ENCODE peak calls at places on chromosomes 5 and 9, in eight cellular contexts. X is ovary, F is GM23338, M is adrenal gland, K is IMR-90, R is lower lobe of right lung, I is cardiac muscle cell, W is Panc1. B is an unnamed sample.

GRCh38 chr9:119365291-119366027 is 3.8 kb downstream of the BRINP1 start:
- DNase-seq in X (no peak), F (peak), M (peak), K (no peak), R (no peak), I (peak), W (no peak), B (no peak)

GRCh38 chr5:60668715-60669304 is 31.2 kb downstream of the DEPDC1B start:
- DNase-seq in X (no peak), F (peak), M (no peak), K (peak), R (no peak), I (peak), W (no peak), B (no peak)

GRCh38 chr9:26341545-26341944 is 551.1 kb downstream of the CAAP1 start:
- DNase-seq in X (no peak), F (no peak), M (no peak), K (no peak), R (no peak), I (no peak), W (no peak), B (no peak)

GRCh38 chr5:136007271-136007670 is 21.5 kb upstream of the TGFBI start:
- DNase-seq in X (no peak), F (no peak), M (no peak), K (no peak), R (no peak), I (no peak), W (no peak), B (no peak)

GRCh38 chr9:92332577-92333287 is 7.0 kb downstream of the CENPP start:
- DNase-seq in X (no peak), F (no peak), M (no peak), K (peak), R (no peak), I (peak), W (no peak), B (no peak)

GRCh38 chr9:134769084-134769455 is 111.5 kb upstream of the FCN2 start:
- DNase-seq in X (no peak), F (no peak), M (no peak), K (no peak), R (no peak), I (no peak), W (no peak), B (no peak)

GRCh38 chr9:100087218-100087617 is 11.6 kb downstream of the ERP44 start:
- DNase-seq in X (no peak), F (no peak), M (no peak), K (peak), R (no peak), I (peak), W (no peak), B (no peak)

GRCh38 chr9:76729980-76730737 is 34.1 kb upstream of the PCA3 start:
- DNase-seq in X (no peak), F (no peak), M (no peak), K (no peak), R (no peak), I (no peak), W (no peak), B (no peak)

GRCh38 chr5:150672884-150673275 is 11.8 kb downstream of the MYOZ3 start:
- DNase-seq in X (no peak), F (no peak), M (no peak), K (no peak), R (no peak), I (no peak), W (no peak), B (no peak)

GRCh38 chr9:28824410-28824963 is 1251.2 kb upstream of the C9orf72 start:
- DNase-seq in X (no peak), F (no peak), M (no peak), K (no peak), R (no peak), I (no peak), W (no peak), B (no peak)

GRCh38 chr5:159095882-159096554 is 3.7 kb downstream of the EBF1 start:
- DNase-seq in X (no peak), F (peak), M (peak), K (no peak), R (no peak), I (peak), W (no peak), B (no peak)

GRCh38 chr5:180589771-180590542 is 1.3 kb downstream of the SCGB3A1 start:
- DNase-seq in X (no peak), F (peak), M (no peak), K (no peak), R (no peak), I (no peak), W (no peak), B (no peak)

GRCh38 chr5:74945561-74946165 is 79.5 kb upstream of the FAM169A start:
- DNase-seq in X (no peak), F (no peak), M (no peak), K (no peak), R (no peak), I (no peak), W (no peak), B (no peak)

GRCh38 chr5:74895906-74896305 is 29.7 kb upstream of the FAM169A start:
- DNase-seq in X (peak), F (no peak), M (peak), K (peak), R (peak), I (peak), W (no peak), B (no peak)

GRCh38 chr9:133203506-133204075 is 5.5 kb downstream of the OBP2B start:
- DNase-seq in X (no peak), F (no peak), M (no peak), K (no peak), R (no peak), I (no peak), W (no peak), B (no peak)

GRCh38 chr9:121734465-121734864 is 83.0 kb downstream of the DAB2IP start:
- DNase-seq in X (no peak), F (no peak), M (no peak), K (peak), R (no peak), I (no peak), W (no peak), B (no peak)

GRCh38 chr5:159051431-159052281 is 48.1 kb downstream of the EBF1 start:
- DNase-seq in X (peak), F (peak), M (peak), K (no peak), R (peak), I (peak), W (no peak), B (no peak)

GRCh38 chr5:94245608-94246007 is 372.8 kb downstream of the KIAA0825 start:
- DNase-seq in X (no peak), F (no peak), M (no peak), K (peak), R (peak), I (peak), W (no peak), B (no peak)

GRCh38 chr9:111870774-111871542 is 25.7 kb upstream of the UGCG start:
- DNase-seq in X (no peak), F (no peak), M (no peak), K (no peak), R (no peak), I (no peak), W (no peak), B (no peak)

GRCh38 chr5:164672931-164673694 is 1167.7 kb downstream of the MAT2B start:
- DNase-seq in X (no peak), F (no peak), M (no peak), K (peak), R (no peak), I (no peak), W (no peak), B (no peak)

GRCh38 chr5:72109625-72110024 is 2.4 kb downstream of the MAP1B start:
- DNase-seq in X (no peak), F (peak), M (no peak), K (no peak), R (no peak), I (peak), W (no peak), B (no peak)

GRCh38 chr9:111052831-111053230 is 14.6 kb upstream of the LPAR1 start:
- DNase-seq in X (no peak), F (no peak), M (no peak), K (peak), R (no peak), I (no peak), W (no peak), B (no peak)

GRCh38 chr5:96408841-96409458 is 24.1 kb downstream of the PCSK1 start:
- DNase-seq in X (no peak), F (no peak), M (no peak), K (no peak), R (no peak), I (peak), W (no peak), B (no peak)

GRCh38 chr5:96407441-96407840 is 25.6 kb downstream of the PCSK1 start:
- DNase-seq in X (no peak), F (no peak), M (no peak), K (no peak), R (no peak), I (no peak), W (no peak), B (no peak)

GRCh38 chr5:96410013-96410412 is 23.0 kb downstream of the PCSK1 start:
- DNase-seq in X (no peak), F (no peak), M (no peak), K (no peak), R (no peak), I (no peak), W (no peak), B (no peak)

GRCh38 chr5:96404191-96404867 is 28.7 kb downstream of the PCSK1 start:
- DNase-seq in X (no peak), F (peak), M (no peak), K (no peak), R (no peak), I (no peak), W (no peak), B (no peak)

DNA sequence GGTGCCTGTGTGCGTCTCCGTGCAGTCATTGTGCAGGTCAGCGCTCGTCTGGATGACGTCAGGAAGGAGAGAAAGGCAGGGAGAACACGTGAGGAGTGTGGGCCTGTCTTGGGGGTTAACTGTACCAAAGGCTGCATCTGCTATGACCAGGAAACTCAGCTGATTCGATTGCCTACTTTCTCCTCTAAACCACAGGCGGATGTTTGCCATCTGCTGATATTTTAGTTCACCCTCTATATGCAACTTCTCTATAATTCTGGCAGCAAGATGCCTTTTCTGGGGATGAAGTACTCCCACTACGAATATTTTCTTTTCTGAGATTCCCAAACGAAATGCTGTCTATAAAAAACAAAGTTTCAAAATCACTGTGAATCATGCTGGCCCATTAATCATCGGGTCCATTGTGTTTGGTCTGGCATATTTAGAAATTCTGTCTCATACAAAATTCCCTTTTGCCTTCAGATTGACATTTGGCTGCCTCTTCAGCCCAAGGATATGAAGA is 24.7 kb downstream of the PCSK1 start:
- DNase-seq in X (no peak), F (no peak), M (no peak), K (peak), R (no peak), I (peak), W (no peak), B (no peak)
- H3K4me3 ChIP-seq in X (no peak), F (no peak), M (no peak), K (no peak), R (no peak), I (no peak), W (no peak), B (no peak)

GRCh38 chr5:59040007-59040803 is 457.3 kb downstream of the RAB3C start:
- DNase-seq in X (no peak), F (peak), M (no peak), K (no peak), R (no peak), I (peak), W (no peak), B (no peak)
- H3K27ac ChIP-seq in X (no peak), F (no peak), M (peak), K (no peak), R (peak), I (no peak), W (no peak), B (peak)

DNA sequence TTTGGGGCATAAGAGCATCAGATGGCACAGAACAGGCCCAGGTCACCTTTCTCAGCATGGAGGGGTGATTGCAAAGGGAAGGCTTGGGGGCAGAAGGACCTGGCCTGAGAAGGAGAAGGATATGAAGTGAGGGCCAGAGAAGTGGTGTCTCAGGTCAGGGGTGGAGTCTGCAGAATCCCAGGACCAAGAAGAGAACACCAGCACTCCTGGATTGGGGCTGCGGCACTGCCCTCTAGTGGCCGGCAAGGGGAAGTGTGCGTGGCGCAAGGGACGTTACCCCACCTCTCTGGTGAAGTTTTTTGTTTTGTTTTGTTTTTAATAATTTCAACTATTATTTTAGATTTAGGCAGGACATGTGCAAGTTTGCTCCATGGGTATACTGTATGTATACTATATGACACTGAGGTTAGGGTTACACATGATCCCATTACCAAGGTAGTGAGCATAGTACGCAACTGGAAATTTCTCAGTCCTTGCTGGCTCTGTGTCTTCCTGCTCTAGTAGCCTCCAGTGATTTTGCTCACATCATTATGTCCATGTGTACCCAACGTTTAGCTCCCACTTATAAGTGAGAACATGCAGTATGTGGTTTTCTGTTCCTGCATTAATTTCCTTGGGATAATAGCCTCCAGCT is 1548.6 kb downstream of the EFNA5 start:
- DNase-seq in X (no peak), F (peak), M (peak), K (peak), R (no peak), I (peak), W (peak), B (no peak)
- TF ChIP-seq CTCF in X (no peak), F (peak), M (peak), K (peak), R (peak), I (peak), W (peak), B (no peak)

DNA sequence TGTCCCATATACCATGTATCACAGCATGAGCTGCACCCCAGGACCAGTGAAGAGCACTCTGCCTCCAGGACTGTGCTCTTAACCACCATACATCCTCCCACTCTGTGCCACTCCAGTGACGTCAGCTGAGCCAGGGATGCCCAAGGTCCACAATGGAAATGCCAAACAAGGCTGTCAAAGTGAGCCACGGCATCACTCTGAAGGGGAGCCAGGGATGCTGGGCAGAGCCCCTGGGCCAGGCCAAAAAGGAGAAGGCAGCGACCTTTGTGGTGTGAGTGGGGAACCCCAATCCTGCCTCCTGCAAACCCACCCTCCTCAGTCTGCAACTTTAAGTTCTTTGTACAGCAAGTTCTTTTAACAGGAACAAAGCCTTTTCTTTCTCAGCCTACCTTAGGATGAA is 242.7 kb downstream of the SYK start:
- DNase-seq in X (no peak), F (no peak), M (no peak), K (no peak), R (no peak), I (no peak), W (no peak), B (no peak)
- H3K4me3 ChIP-seq in X (no peak), F (no peak), M (no peak), K (no peak), R (no peak), I (no peak), W (no peak), B (no peak)

DNA sequence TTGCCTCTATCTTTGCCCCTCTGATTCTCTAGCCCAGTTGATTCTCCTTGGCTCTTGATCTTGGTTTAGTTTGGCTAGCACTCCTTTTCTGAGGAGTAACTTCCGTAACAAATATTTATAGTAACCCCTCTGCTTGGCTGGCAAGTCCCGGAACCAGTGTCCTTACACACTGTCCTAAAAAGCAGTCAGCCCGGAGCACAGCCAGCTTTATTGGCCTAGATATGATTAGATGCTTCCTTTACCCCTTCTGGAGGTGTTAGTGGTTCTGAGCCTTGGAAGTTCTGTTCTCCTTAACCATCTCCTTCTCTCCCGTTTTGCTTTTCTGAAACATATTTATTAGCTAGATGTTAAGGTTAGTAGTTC is 17.0 kb upstream of the MSMP start:
- DNase-seq in X (no peak), F (no peak), M (no peak), K (no peak), R (no peak), I (no peak), W (no peak), B (no peak)
- H3K27ac ChIP-seq in X (no peak), F (no peak), M (peak), K (no peak), R (peak), I (no peak), W (no peak), B (peak)

DNA sequence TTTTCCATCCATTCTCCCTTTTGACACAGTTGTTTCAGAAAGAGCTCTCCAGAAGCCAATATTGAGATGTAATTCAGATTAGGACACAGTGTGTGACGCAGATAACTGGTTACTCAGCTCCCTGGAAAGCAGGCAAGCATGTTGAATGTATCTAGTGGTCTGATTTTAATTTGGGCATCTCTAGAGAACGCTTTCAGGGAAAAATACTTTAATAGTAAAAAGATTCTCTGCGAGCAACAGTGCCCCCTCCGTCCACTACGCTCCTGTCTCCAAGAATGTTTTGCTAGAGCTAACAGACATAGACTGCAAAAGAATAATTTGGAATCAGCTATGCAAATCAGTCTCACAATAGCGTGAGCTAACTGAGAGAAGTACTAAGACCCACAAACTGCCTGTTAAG is 23.3 kb downstream of the CFAP90 start:
- DNase-seq in X (no peak), F (no peak), M (no peak), K (no peak), R (no peak), I (no peak), W (no peak), B (no peak)
- TF ChIP-seq CTCF in X (no peak), F (no peak), M (no peak), K (no peak), R (no peak), I (peak), W (no peak), B (no peak)

GRCh38 chr5:130801963-130802362 is 363.1 kb downstream of the HINT1 start:
- DNase-seq in X (no peak), F (no peak), M (no peak), K (no peak), R (no peak), I (no peak), W (no peak), B (no peak)
- H3K4me3 ChIP-seq in X (no peak), F (no peak), M (no peak), K (no peak), R (no peak), I (no peak), W (no peak), B (no peak)

DNA sequence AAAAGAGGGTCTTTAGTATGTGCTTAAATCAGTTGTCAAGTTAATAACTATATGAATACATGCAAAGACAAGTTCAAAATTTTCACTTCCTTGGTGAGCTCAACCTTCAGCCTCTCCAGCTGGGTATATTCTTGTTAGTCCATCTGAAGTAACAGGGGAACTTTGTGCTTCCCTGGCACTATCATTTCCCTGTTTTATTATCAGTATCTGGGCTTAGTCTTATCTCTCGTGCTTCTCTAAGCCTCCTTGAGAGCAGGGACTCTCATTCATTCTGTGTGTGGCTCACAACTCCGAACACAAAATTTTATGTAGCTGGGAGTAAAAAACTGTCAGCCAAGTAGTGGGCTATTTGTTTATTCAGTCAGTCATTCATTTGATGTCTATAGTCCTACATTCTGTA is 175.9 kb upstream of the MAP3K1 start:
- DNase-seq in X (no peak), F (no peak), M (no peak), K (no peak), R (no peak), I (no peak), W (no peak), B (no peak)
- H3K27ac ChIP-seq in X (no peak), F (no peak), M (no peak), K (no peak), R (no peak), I (no peak), W (no peak), B (no peak)

GRCh38 chr5:147559725-147560124 is 49.9 kb upstream of the DPYSL3 start:
- DNase-seq in X (no peak), F (peak), M (no peak), K (no peak), R (no peak), I (no peak), W (no peak), B (no peak)
- TF ChIP-seq CTCF in X (no peak), F (peak), M (no peak), K (peak), R (no peak), I (peak), W (no peak), B (no peak)

B was measured in coronary artery.